ENCODE peak calls at places on chromosomes 16 and 17, in eight cellular contexts. S is PC-9, Q is mucosa of descending colon, Y is fibroblast of lung, I is right lobe of liver, T is HepG2, E is HCT116, R is colonic mucosa. Z is an unnamed sample.

GRCh38 chr16:3467920-3468319 is 24.4 kb downstream of the NAA60 start:
- DNase-seq in S (peak; percentile 40), Q (no peak), Y (peak; percentile 58), I (no peak), T (no peak), E (no peak), R (no peak), Z (no peak)

GRCh38 chr17:32671891-32672290 is 185.1 kb downstream of the CDK5R1 start:
- DNase-seq in S (no peak), Q (peak; percentile 46), Y (peak; percentile 11), I (peak; percentile 67), T (no peak), E (no peak), R (peak; percentile 39), Z (no peak)

GRCh38 chr17:6084226-6085161 is 14.3 kb downstream of the WSCD1 start:
- DNase-seq in S (no peak), Q (no peak), Y (peak; percentile 14), I (no peak), T (no peak), E (no peak), R (no peak), Z (no peak)

GRCh38 chr16:85051710-85052082 is 24.1 kb downstream of the KIAA0513 start:
- DNase-seq in S (no peak), Q (no peak), Y (no peak), I (no peak), T (no peak), E (no peak), R (no peak), Z (no peak)

GRCh38 chr17:38560503-38561318 is 45.0 kb downstream of the SRCIN1 start:
- DNase-seq in S (no peak), Q (no peak), Y (peak; percentile 52), I (no peak), T (no peak), E (no peak), R (no peak), Z (no peak)

GRCh38 chr17:1201132-1201702 is 21.4 kb upstream of the ABR start:
- DNase-seq in S (no peak), Q (no peak), Y (no peak), I (no peak), T (no peak), E (no peak), R (no peak), Z (no peak)

GRCh38 chr17:41860254-41860931 is 4.8 kb downstream of the KLHL11 start:
- DNase-seq in S (no peak), Q (no peak), Y (no peak), I (no peak), T (no peak), E (no peak), R (no peak), Z (no peak)

GRCh38 chr16:81522141-81522701 is 77.6 kb downstream of the CMIP start:
- DNase-seq in S (peak; percentile 65), Q (no peak), Y (no peak), I (no peak), T (no peak), E (peak; percentile 85), R (no peak), Z (peak; percentile 48)

GRCh38 chr16:66603537-66604375 is 748 bp upstream of the CMTM3 start:
- DNase-seq in S (no peak), Q (peak; percentile 63), Y (peak; percentile 56), I (peak; percentile 49), T (peak; percentile 57), E (no peak), R (peak; percentile 63), Z (peak; percentile 80)

GRCh38 chr17:78706271-78706915 is 75.7 kb downstream of the CYTH1 start:
- DNase-seq in S (peak; percentile 89), Q (no peak), Y (no peak), I (no peak), T (no peak), E (no peak), R (no peak), Z (no peak)

GRCh38 chr17:6233339-6233738 is 163.2 kb downstream of the WSCD1 start:
- DNase-seq in S (no peak), Q (no peak), Y (no peak), I (no peak), T (no peak), E (no peak), R (no peak), Z (no peak)

GRCh38 chr17:45370949-45371413 is 54.2 kb upstream of the MAP3K14 start:
- DNase-seq in S (peak; percentile 48), Q (no peak), Y (peak; percentile 21), I (no peak), T (no peak), E (peak; percentile 56), R (no peak), Z (peak; percentile 27)

GRCh38 chr17:40459646-40460584 is 16.7 kb downstream of the IGFBP4 start:
- DNase-seq in S (no peak), Q (no peak), Y (peak; percentile 42), I (no peak), T (no peak), E (no peak), R (no peak), Z (no peak)

GRCh38 chr17:76317535-76317934 is 9.5 kb upstream of the QRICH2 start:
- DNase-seq in S (no peak), Q (no peak), Y (no peak), I (no peak), T (no peak), E (no peak), R (no peak), Z (no peak)

GRCh38 chr16:62033065-62033464 is 3.2 kb downstream of the CDH8 start:
- DNase-seq in S (no peak), Q (no peak), Y (no peak), I (no peak), T (no peak), E (no peak), R (no peak), Z (no peak)

GRCh38 chr17:76948301-76948700 is 80.1 kb downstream of the MGAT5B start:
- DNase-seq in S (no peak), Q (no peak), Y (no peak), I (no peak), T (no peak), E (no peak), R (no peak), Z (no peak)

GRCh38 chr16:49344401-49344800 is 29.2 kb upstream of the C16orf78 start:
- DNase-seq in S (no peak), Q (no peak), Y (no peak), I (no peak), T (no peak), E (no peak), R (no peak), Z (no peak)

GRCh38 chr17:35313875-35314409 is 59.5 kb downstream of the SLFN11 start:
- DNase-seq in S (no peak), Q (peak; percentile 3), Y (no peak), I (peak; percentile 34), T (no peak), E (no peak), R (no peak), Z (peak; percentile 63)

GRCh38 chr17:71142333-71142732 is 973.0 kb downstream of the KCNJ2 start:
- DNase-seq in S (no peak), Q (no peak), Y (peak; percentile 21), I (no peak), T (no peak), E (no peak), R (no peak), Z (no peak)

GRCh38 chr16:66299349-66299748 is 67.1 kb upstream of the CDH5 start:
- DNase-seq in S (no peak), Q (no peak), Y (no peak), I (no peak), T (no peak), E (no peak), R (no peak), Z (no peak)

GRCh38 chr16:88430524-88431446 is 22.3 kb upstream of the ZFPM1 start:
- DNase-seq in S (no peak), Q (no peak), Y (peak; percentile 22), I (peak; percentile 53), T (no peak), E (no peak), R (no peak), Z (no peak)

GRCh38 chr17:81508639-81509047 is 4.0 kb downstream of the ACTG1 start:
- DNase-seq in S (peak; percentile 50), Q (no peak), Y (peak; percentile 60), I (peak; percentile 35), T (peak; percentile 51), E (peak; percentile 84), R (no peak), Z (no peak)

GRCh38 chr17:49879505-49879904 is 31.6 kb upstream of the TAC4 start:
- DNase-seq in S (no peak), Q (no peak), Y (no peak), I (no peak), T (no peak), E (no peak), R (no peak), Z (no peak)

GRCh38 chr17:79628861-79629547 is 18.2 kb upstream of the RBFOX3 start:
- DNase-seq in S (no peak), Q (no peak), Y (no peak), I (no peak), T (no peak), E (no peak), R (no peak), Z (peak; percentile 53)

GRCh38 chr17:57665128-57665527 is 80.0 kb downstream of the CCDC182 start:
- DNase-seq in S (no peak), Q (no peak), Y (no peak), I (no peak), T (no peak), E (no peak), R (no peak), Z (peak; percentile 23)

DNA sequence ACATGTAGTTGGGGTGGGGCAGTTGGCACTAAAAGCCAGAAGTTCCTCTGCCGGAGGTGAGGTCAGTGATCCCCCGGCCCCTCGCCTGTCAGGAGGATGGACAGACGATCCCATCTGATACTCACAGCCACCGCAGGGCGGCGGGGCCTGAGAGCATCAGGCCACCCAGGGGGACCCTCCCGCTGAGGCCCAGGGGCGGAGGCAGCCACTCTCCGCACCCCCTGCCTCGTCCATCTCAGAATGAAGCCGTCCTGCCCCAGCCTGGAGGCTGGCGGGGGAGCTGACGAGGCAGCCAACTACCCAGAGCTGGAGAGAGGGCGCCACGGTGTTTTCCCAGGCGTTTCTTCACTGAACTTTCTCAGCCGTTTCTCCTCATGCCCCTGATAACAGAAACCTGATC is 22.6 kb downstream of the TPSD1 start:
- DNase-seq in S (no peak), Q (no peak), Y (no peak), I (no peak), T (no peak), E (no peak), R (no peak), Z (no peak)
- TF ChIP-seq CTCF in S (no peak), Q (no peak), Y (no peak), I (no peak), T (peak; percentile 14), E (no peak), R (no peak), Z (no peak)

GRCh38 chr17:60540460-60540859 is 14.4 kb upstream of the APPBP2 start:
- DNase-seq in S (no peak), Q (no peak), Y (no peak), I (no peak), T (no peak), E (no peak), R (no peak), Z (no peak)
- H3K9me3 ChIP-seq in S (no peaks in the 10 kb centered on the region), Q (no peaks in the 10 kb centered on the region), Y (no peaks in the 10 kb centered on the region), I (no peaks in the 10 kb centered on the region), T (no peaks in the 10 kb centered on the region), E (no peaks in the 10 kb centered on the region), R (no peaks in the 10 kb centered on the region), Z (no peaks in the 10 kb centered on the region)

GRCh38 chr17:62680541-62681052 is 53.1 kb downstream of the MRC2 start:
- DNase-seq in S (no peak), Q (peak; percentile 36), Y (no peak), I (no peak), T (no peak), E (no peak), R (no peak), Z (peak; percentile 74)
- H3K4me3 ChIP-seq in S (no peak overlapping the region), Q (no peak overlapping the region), Y (no peak overlapping the region), I (no peak overlapping the region), T (no peak overlapping the region), E (no peak overlapping the region), R (no peak overlapping the region), Z (no peak overlapping the region)

GRCh38 chr16:60686824-60687223 is 1349.4 kb downstream of the CDH8 start:
- DNase-seq in S (no peak), Q (no peak), Y (no peak), I (no peak), T (no peak), E (no peak), R (no peak), Z (no peak)
- TF ChIP-seq CTCF in S (no peak), Q (no peak), Y (no peak), I (no peak), T (no peak), E (no peak), R (no peak), Z (no peak)

Z was measured in upper lobe of right lung.